ENCODE peak calls at places on chromosome 22, in six cellular contexts. One of them, this sample, is unnamed.

GRCh38 chr22:31818481-31819392 is 64.9 kb downstream of the DEPDC5 start:
- DNase-seq in ELR: peak; percentile 16
- DNase-seq in nephron progenitor cell: no peak
- DNase-seq in fibroblast of pulmonary artery: no peak
- DNase-seq in RWPE1: no peak
- DNase-seq in omental fat pad: no peak
- DNase-seq in this sample: no peak

GRCh38 chr22:39283312-39284141 is 35.9 kb downstream of the RPL3 start:
- DNase-seq in omental fat pad: no peak
- DNase-seq in RWPE1: peak; percentile 38
- DNase-seq in ELR: peak; percentile 90
- DNase-seq in fibroblast of pulmonary artery: peak; percentile 38
- DNase-seq in nephron progenitor cell: no peak
- DNase-seq in this sample: no peak

GRCh38 chr22:44599084-44599483 is 101.1 kb upstream of the RTL6 start:
- DNase-seq in omental fat pad: no peak
- DNase-seq in fibroblast of pulmonary artery: no peak
- DNase-seq in nephron progenitor cell: no peak
- DNase-seq in ELR: no peak
- DNase-seq in RWPE1: no peak
- DNase-seq in this sample: no peak

GRCh38 chr22:24053481-24054226 is 42.5 kb downstream of the CABIN1 start:
- DNase-seq in RWPE1: no peak
- DNase-seq in nephron progenitor cell: no peak
- DNase-seq in ELR: peak; percentile 65
- DNase-seq in omental fat pad: no peak
- DNase-seq in fibroblast of pulmonary artery: no peak
- DNase-seq in this sample: no peak

GRCh38 chr22:47417699-47418098 is 655.2 kb downstream of the TBC1D22A start:
- DNase-seq in RWPE1: no peak
- DNase-seq in omental fat pad: no peak
- DNase-seq in nephron progenitor cell: no peak
- DNase-seq in ELR: no peak
- DNase-seq in fibroblast of pulmonary artery: no peak
- DNase-seq in this sample: no peak

GRCh38 chr22:38923463-38924196 is 33.8 kb upstream of the APOBEC3A start:
- DNase-seq in fibroblast of pulmonary artery: peak; percentile 69
- DNase-seq in nephron progenitor cell: no peak
- DNase-seq in ELR: peak; percentile 85
- DNase-seq in RWPE1: peak; percentile 55
- DNase-seq in omental fat pad: no peak
- DNase-seq in this sample: peak; percentile 88

GRCh38 chr22:44640618-44641155 is 61.3 kb upstream of the PRR5 start:
- DNase-seq in ELR: no peak
- DNase-seq in omental fat pad: no peak
- DNase-seq in RWPE1: no peak
- DNase-seq in fibroblast of pulmonary artery: no peak
- DNase-seq in nephron progenitor cell: no peak
- DNase-seq in this sample: no peak

GRCh38 chr22:20258584-20259335 is 9.4 kb downstream of the RTN4R start:
- DNase-seq in omental fat pad: no peak
- DNase-seq in RWPE1: no peak
- DNase-seq in ELR: no peak
- DNase-seq in fibroblast of pulmonary artery: no peak
- DNase-seq in nephron progenitor cell: no peak
- DNase-seq in this sample: no peak

GRCh38 chr22:48406161-48406560 is 1421.5 kb downstream of the BRD1 start:
- DNase-seq in RWPE1: no peak
- DNase-seq in omental fat pad: no peak
- DNase-seq in fibroblast of pulmonary artery: no peak
- DNase-seq in nephron progenitor cell: no peak
- DNase-seq in ELR: no peak
- DNase-seq in this sample: no peak

GRCh38 chr22:46547883-46548244 is 10.4 kb upstream of the CELSR1 start:
- DNase-seq in fibroblast of pulmonary artery: peak; percentile 83
- DNase-seq in nephron progenitor cell: no peak
- DNase-seq in omental fat pad: no peak
- DNase-seq in ELR: peak; percentile 95
- DNase-seq in RWPE1: no peak
- DNase-seq in this sample: no peak

GRCh38 chr22:29470159-29470855 is 9.7 kb upstream of the NEFH start:
- DNase-seq in omental fat pad: peak; percentile 28
- DNase-seq in RWPE1: peak; percentile 66
- DNase-seq in ELR: peak; percentile 45
- DNase-seq in nephron progenitor cell: peak; percentile 92
- DNase-seq in fibroblast of pulmonary artery: peak; percentile 44
- DNase-seq in this sample: no peak

GRCh38 chr22:24271406-24271760 is 752 bp downstream of the SPECC1L start:
- DNase-seq in omental fat pad: no peak
- DNase-seq in nephron progenitor cell: no peak
- DNase-seq in fibroblast of pulmonary artery: no peak
- DNase-seq in RWPE1: no peak
- DNase-seq in ELR: no peak
- DNase-seq in this sample: no peak

GRCh38 chr22:23800297-23801237 is 13.8 kb downstream of the SMARCB1 start:
- DNase-seq in nephron progenitor cell: no peak
- DNase-seq in omental fat pad: no peak
- DNase-seq in ELR: no peak
- DNase-seq in RWPE1: no peak
- DNase-seq in fibroblast of pulmonary artery: no peak
- DNase-seq in this sample: no peak

GRCh38 chr22:44411226-44412135 is 86.6 kb downstream of the RTL6 start:
- DNase-seq in omental fat pad: no peak
- DNase-seq in nephron progenitor cell: no peak
- DNase-seq in RWPE1: no peak
- DNase-seq in ELR: no peak
- DNase-seq in fibroblast of pulmonary artery: peak; percentile 4
- DNase-seq in this sample: no peak

GRCh38 chr22:30221121-30221992 is 25.2 kb downstream of the LIF start:
- DNase-seq in nephron progenitor cell: no peak
- DNase-seq in omental fat pad: no peak
- DNase-seq in ELR: no peak
- DNase-seq in fibroblast of pulmonary artery: no peak
- DNase-seq in RWPE1: no peak
- DNase-seq in this sample: no peak

GRCh38 chr22:20079745-20080444 is at the start of gene DGCR8:
- DNase-seq in nephron progenitor cell: peak; percentile 88
- DNase-seq in ELR: peak; percentile 92
- DNase-seq in omental fat pad: peak; percentile 49
- DNase-seq in RWPE1: peak; percentile 87
- DNase-seq in fibroblast of pulmonary artery: peak; percentile 94
- DNase-seq in this sample: peak; percentile 96

GRCh38 chr22:39426380-39427043 is 26.9 kb downstream of the TAB1 start:
- DNase-seq in omental fat pad: no peak
- DNase-seq in RWPE1: no peak
- DNase-seq in ELR: no peak
- DNase-seq in nephron progenitor cell: no peak
- DNase-seq in fibroblast of pulmonary artery: no peak
- DNase-seq in this sample: no peak

GRCh38 chr22:24554316-24555159 is at the start of gene GUCD1:
- DNase-seq in nephron progenitor cell: peak; percentile 46
- DNase-seq in ELR: peak; percentile 60
- DNase-seq in RWPE1: peak; percentile 21
- DNase-seq in omental fat pad: no peak
- DNase-seq in fibroblast of pulmonary artery: peak; percentile 37
- DNase-seq in this sample: peak; percentile 15

GRCh38 chr22:21657361-21658118 is 8.3 kb upstream of the PPIL2 start:
- DNase-seq in fibroblast of pulmonary artery: peak; percentile 18
- DNase-seq in RWPE1: peak; percentile 60
- DNase-seq in nephron progenitor cell: peak; percentile 91
- DNase-seq in omental fat pad: no peak
- DNase-seq in ELR: peak; percentile 59
- DNase-seq in this sample: peak; percentile 95

GRCh38 chr22:46674367-46674781 is 54.2 kb downstream of the GRAMD4 start:
- DNase-seq in fibroblast of pulmonary artery: no peak
- DNase-seq in RWPE1: no peak
- DNase-seq in omental fat pad: peak; percentile 40
- DNase-seq in nephron progenitor cell: no peak
- DNase-seq in ELR: no peak
- DNase-seq in this sample: no peak

GRCh38 chr22:29718949-29719893 is 582 bp upstream of the CABP7 start:
- DNase-seq in omental fat pad: no peak
- DNase-seq in RWPE1: no peak
- DNase-seq in fibroblast of pulmonary artery: no peak
- DNase-seq in ELR: no peak
- DNase-seq in nephron progenitor cell: no peak
- DNase-seq in this sample: no peak